ENCODE peak calls at places on chromosomes 5 and 9, in six cellular contexts. C is KG1, R is SHP77 treated with DMSO at 0.1 percent for 48 hours, V is NCI-H1092 treated with DMSO at 0.1 percent for 48 hours, M is T-helper 17 cell, S is posterior cingulate gyrus. N is an unnamed sample.
A peak's percentile ranks its signal among the peaks of the same experiment; 100 is the strongest.

GRCh38 chr9:78909566-78909965 is 612.6 kb downstream of the PSAT1 start:
- DNase-seq in V (no peak), C (no peak), S (no peak), M (no peak), R (no peak), N (no peak)

GRCh38 chr9:81814794-81815464 is 113.3 kb upstream of the SPATA31D4 start:
- DNase-seq in V (peak; percentile 41), C (no peak), S (no peak), R (no peak), M (no peak), N (peak; percentile 53)

GRCh38 chr9:98168153-98168780 is 24.2 kb downstream of the CORO2A start:
- DNase-seq in R (no peak), M (no peak), V (no peak), S (no peak), C (no peak), N (peak; percentile 82)

GRCh38 chr5:94969174-94969573 is 315.7 kb downstream of the MCTP1 start:
- DNase-seq in C (peak; percentile 2), V (no peak), S (no peak), R (peak; percentile 29), M (no peak), N (peak; percentile 53)

GRCh38 chr5:151651997-151652645 is 34.6 kb downstream of the SPARC start:
- DNase-seq in C (peak; percentile 3), M (peak; percentile 56), V (peak; percentile 47), S (peak; percentile 82), R (peak; percentile 11), N (peak; percentile 96)

GRCh38 chr9:87322840-87323635 is 174.6 kb upstream of the DAPK1 start:
- DNase-seq in M (no peak), S (no peak), V (no peak), C (no peak), R (no peak), N (no peak)

GRCh38 chr9:99666571-99666970 is 155.1 kb upstream of the NR4A3 start:
- DNase-seq in R (no peak), V (no peak), C (no peak), S (no peak), M (no peak), N (no peak)

GRCh38 chr5:123809594-123810172 is 297.7 kb downstream of the CSNK1G3 start:
- DNase-seq in M (no peak), R (peak; percentile 87), S (no peak), C (no peak), V (peak; percentile 12), N (peak; percentile 82)

GRCh38 chr5:173119719-173120118 is 24.6 kb upstream of the BNIP1 start:
- DNase-seq in V (no peak), S (no peak), R (no peak), M (no peak), C (no peak), N (no peak)

GRCh38 chr9:87516222-87516930 is 18.7 kb downstream of the DAPK1 start:
- DNase-seq in S (no peak), R (no peak), V (no peak), C (no peak), M (no peak), N (no peak)

GRCh38 chr5:31554552-31554951 is 22.5 kb downstream of the C5orf22 start:
- DNase-seq in C (no peak), V (no peak), R (no peak), M (no peak), S (no peak), N (no peak)

GRCh38 chr5:104754311-104754995 is 1191.9 kb upstream of the NUDT12 start:
- DNase-seq in S (no peak), M (no peak), V (no peak), R (no peak), C (no peak), N (no peak)

GRCh38 chr9:136901516-136902258 is 15.4 kb downstream of the TRAF2 start:
- DNase-seq in C (no peak), V (no peak), R (no peak), M (peak; percentile 57), S (no peak), N (no peak)

GRCh38 chr9:73014011-73014410 is 61.2 kb upstream of the ALDH1A1 start:
- DNase-seq in S (no peak), R (no peak), C (no peak), M (no peak), V (no peak), N (no peak)

GRCh38 chr5:6745706-6746217 is 32.5 kb downstream of the TENT4A start:
- DNase-seq in R (no peak), C (peak; percentile 13), V (peak; percentile 24), S (no peak), M (no peak), N (peak; percentile 71)

GRCh38 chr5:1961952-1962595 is 79.3 kb upstream of the IRX4 start:
- DNase-seq in C (no peak), M (no peak), R (no peak), V (no peak), S (no peak), N (no peak)

GRCh38 chr5:96597441-96598020 is 64.6 kb upstream of the CAST start:
- DNase-seq in V (no peak), R (peak; percentile 70), M (no peak), S (no peak), C (no peak), N (no peak)

GRCh38 chr9:136673970-136674785 is 11.5 kb downstream of the EGFL7 start:
- DNase-seq in R (no peak), S (no peak), V (no peak), M (no peak), C (no peak), N (no peak)

GRCh38 chr5:157172408-157172807 is 6.3 kb upstream of the GARIN3 start:
- DNase-seq in V (no peak), S (no peak), M (peak; percentile 45), R (no peak), C (no peak), N (no peak)

GRCh38 chr9:2771101-2771500 is 53.8 kb downstream of the KCNV2 start:
- DNase-seq in V (no peak), S (no peak), C (no peak), R (no peak), M (no peak), N (no peak)

GRCh38 chr5:42461033-42461432 is 37.8 kb downstream of the GHR start:
- DNase-seq in V (no peak), R (no peak), M (no peak), C (no peak), S (no peak), N (no peak)

GRCh38 chr9:92308893-92309292 is 15.4 kb upstream of the IARS1 start:
- DNase-seq in C (no peak), M (no peak), S (no peak), V (peak; percentile 1), R (no peak), N (no peak)

GRCh38 chr5:180340856-180341255 is 12.3 kb downstream of the GFPT2 start:
- DNase-seq in V (no peak), M (no peak), C (no peak), R (no peak), S (no peak), N (no peak)

GRCh38 chr9:114076237-114077161 is 1.6 kb downstream of the AMBP start:
- DNase-seq in V (no peak), M (no peak), R (no peak), C (no peak), S (no peak), N (no peak)

GRCh38 chr9:126548312-126548711 is 65.4 kb upstream of the LMX1B start:
- DNase-seq in C (no peak), M (no peak), R (no peak), V (no peak), S (no peak), N (no peak)

GRCh38 chr5:32709789-32710334 is 1.3 kb upstream of the NPR3 start:
- DNase-seq in V (peak; percentile 57), C (peak; percentile 73), R (peak; percentile 25), M (no peak), S (peak; percentile 55), N (peak; percentile 38)

GRCh38 chr9:113650207-113651131 is 186.9 kb downstream of the RGS3 start:
- DNase-seq in R (peak; percentile 89), C (no peak), M (no peak), V (peak; percentile 88), S (no peak), N (no peak)

GRCh38 chr9:94894111-94894699 is 167.7 kb downstream of the AOPEP start:
- DNase-seq in S (no peak), V (no peak), R (no peak), M (no peak), C (no peak), N (no peak)

GRCh38 chr9:114280636-114281315 is 42.1 kb upstream of the ORM1 start:
- DNase-seq in S (no peak), C (no peak), V (no peak), M (no peak), R (no peak), N (no peak)

GRCh38 chr5:67289763-67290521 is 93.3 kb upstream of the CD180 start:
- DNase-seq in M (no peak), R (no peak), V (no peak), C (no peak), S (no peak), N (no peak)